ENCODE peak calls at places on chromosomes 6 and 20, in nine cellular contexts. M is mesendoderm, B is heart left ventricle, T is cardiac muscle cell, Z is ovary, L is SK-N-SH, W is Panc1, N is astrocyte, Y is hepatocyte. E is an unnamed sample.

GRCh38 chr6:1917628-1918371 is 308.1 kb downstream of the FOXC1 start:
- DNase-seq in M (peak), Z (no peak), L (no peak), Y (peak), N (peak), T (no peak), W (peak), B (no peak), E (no peak)

GRCh38 chr6:108260126-108260808 is 573 bp downstream of the SNX3 start:
- DNase-seq in M (peak), L (no peak), T (peak), B (peak), Z (peak), N (peak), W (no peak), Y (peak), E (no peak)

GRCh38 chr6:56647172-56647762 is 4.6 kb upstream of the DST start:
- DNase-seq in M (no peak), W (no peak), B (no peak), Y (no peak), Z (no peak), L (no peak), N (no peak), T (no peak), E (no peak)

GRCh38 chr6:113774122-113774835 is 82.9 kb upstream of the MARCKS start:
- DNase-seq in B (no peak), M (peak), Z (no peak), N (peak), L (no peak), T (peak), W (no peak), Y (peak), E (no peak)

GRCh38 chr6:85977661-85978060 is 335.0 kb upstream of the SYNCRIP start:
- DNase-seq in Y (no peak), T (no peak), N (no peak), L (no peak), M (peak), W (no peak), Z (no peak), B (no peak), E (no peak)

GRCh38 chr20:49674383-49675352 is 39.0 kb downstream of the B4GALT5 start:
- DNase-seq in L (no peak), W (no peak), N (peak), B (no peak), Z (no peak), Y (peak), T (no peak), M (peak), E (no peak)

GRCh38 chr20:22411568-22412450 is 172.6 kb downstream of the FOXA2 start:
- DNase-seq in Y (peak), W (no peak), T (no peak), L (no peak), N (peak), B (no peak), M (peak), Z (peak), E (no peak)

GRCh38 chr6:139852484-139853140 is 478.2 kb upstream of the CITED2 start:
- DNase-seq in W (no peak), M (peak), T (no peak), N (peak), B (no peak), Y (peak), Z (no peak), L (no peak), E (no peak)

GRCh38 chr6:42260424-42260888 is 42.8 kb upstream of the MRPS10 start:
- DNase-seq in Z (no peak), N (no peak), M (peak), W (no peak), L (no peak), Y (peak), T (no peak), B (no peak), E (no peak)

GRCh38 chr20:53224851-53225250 is 252.7 kb downstream of the TSHZ2 start:
- DNase-seq in B (no peak), Z (no peak), M (no peak), T (no peak), W (no peak), N (peak), Y (no peak), L (no peak), E (no peak)

GRCh38 chr20:23165307-23165750 is 79.2 kb upstream of the CD93 start:
- DNase-seq in N (no peak), M (peak), B (no peak), L (no peak), T (peak), W (no peak), Z (no peak), Y (peak), E (no peak)

DNA sequence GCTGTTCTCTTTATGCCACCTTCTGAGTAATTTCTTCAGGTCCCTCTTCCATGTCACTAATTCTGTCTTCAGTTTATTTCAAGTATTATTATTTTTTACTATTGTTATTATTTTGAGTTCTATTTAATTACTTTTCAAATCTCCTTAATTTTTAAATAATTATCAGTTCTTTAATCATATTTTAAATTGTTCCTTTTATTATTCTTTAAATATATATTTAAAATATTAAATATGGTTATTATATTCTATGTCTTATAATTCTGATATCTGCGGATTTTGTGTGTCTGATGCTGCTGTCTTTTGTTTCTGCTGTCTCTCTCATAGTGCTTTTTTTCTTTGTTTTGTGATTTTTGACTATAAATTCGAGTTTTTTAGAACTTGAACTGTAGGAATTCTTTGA is 2.2 kb downstream of the POLR1H start:
- DNase-seq in N (no peak), Y (no peak), Z (no peak), M (no peak), B (no peak), L (no peak), T (no peak), W (no peak), E (no peak)
- H3K27ac ChIP-seq in N (no peak), Y (no peak), Z (no peak), M (no peak), B (no peak), L (no peak), T (no peak), W (no peak), E (no peak)

GRCh38 chr6:34657037-34657306 is 39.6 kb downstream of the ILRUN start:
- DNase-seq in Z (no peak), N (peak), M (no peak), Y (peak), L (no peak), T (no peak), B (no peak), W (no peak), E (no peak)
- H3K27ac ChIP-seq in Z (peak), N (peak), M (no peak), Y (peak), L (peak), T (peak), B (peak), W (peak), E (peak)

GRCh38 chr6:134000443-134000842 is 47.4 kb downstream of the TBPL1 start:
- DNase-seq in N (no peak), M (peak), L (no peak), Y (no peak), B (no peak), Z (no peak), T (no peak), W (no peak), E (no peak)
- H3K27ac ChIP-seq in N (no peak), M (no peak), L (no peak), Y (no peak), B (no peak), Z (no peak), T (no peak), W (no peak), E (no peak)

GRCh38 chr6:80170433-80170832 is 64.0 kb downstream of the BCKDHB start:
- DNase-seq in Y (no peak), L (no peak), M (no peak), W (no peak), N (no peak), T (no peak), Z (no peak), B (no peak), E (no peak)

GRCh38 chr6:80165143-80165542 is 58.7 kb downstream of the BCKDHB start:
- DNase-seq in T (no peak), N (no peak), Y (no peak), W (no peak), Z (no peak), B (no peak), M (no peak), L (no peak), E (no peak)

GRCh38 chr6:80161438-80161837 is 55.0 kb downstream of the BCKDHB start:
- DNase-seq in W (no peak), Z (no peak), L (no peak), N (no peak), Y (no peak), T (no peak), B (no peak), M (peak), E (no peak)

GRCh38 chr6:80163754-80164187 is 57.3 kb downstream of the BCKDHB start:
- DNase-seq in W (peak), Y (peak), L (no peak), B (no peak), N (peak), Z (no peak), T (peak), M (peak), E (no peak)

DNA sequence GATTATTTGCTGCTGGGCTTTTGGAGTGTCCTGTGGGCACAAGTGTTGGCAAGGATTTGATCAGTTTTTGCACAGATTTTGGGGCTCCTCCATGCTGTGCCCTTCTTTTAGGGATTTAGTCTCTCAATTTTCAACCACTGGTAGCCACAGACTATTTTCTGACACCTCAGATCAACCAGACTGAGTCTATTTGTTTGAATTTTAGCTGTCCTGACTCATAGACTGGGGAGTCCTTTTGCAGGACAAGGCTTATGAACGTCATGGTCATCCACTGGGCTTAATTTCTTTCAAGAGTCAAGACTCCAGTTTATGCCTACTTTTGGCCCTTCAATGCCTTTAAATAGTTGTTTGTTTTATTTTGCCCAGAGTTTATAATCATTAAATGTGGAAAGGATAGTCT is 59.3 kb downstream of the BCKDHB start:
- DNase-seq in M (no peak), N (no peak), L (no peak), W (no peak), B (no peak), T (no peak), Z (no peak), Y (no peak), E (no peak)
- H3K27ac ChIP-seq in M (no peak), N (no peak), L (no peak), W (no peak), B (no peak), T (no peak), Z (no peak), Y (no peak), E (no peak)

GRCh38 chr20:35179292-35180212 is 7.7 kb downstream of the PROCR start:
- DNase-seq in M (no peak), L (no peak), N (no peak), Y (no peak), T (no peak), B (no peak), Z (no peak), W (no peak), E (no peak)
- H3K27ac ChIP-seq in M (no peak), L (no peak), N (no peak), Y (no peak), T (no peak), B (no peak), Z (no peak), W (no peak), E (no peak)

E was measured in substantia nigra.